ENCODE peak calls at places on chromosomes 6 and 20, in five cellular contexts. One of them, this sample, is unnamed. For H3K27me3 and H3K4me1, the result is how much of the 10 kb centered on the place peaks cover.

GRCh38 chr6:43627008-43627825 is 1.8 kb downstream of the GTPBP2 start:
- DNase-seq in cardiac muscle cell: peak
- DNase-seq in adrenal gland: peak
- DNase-seq in stomach: peak
- DNase-seq in endodermal cell: no peak
- DNase-seq in this sample: no peak

GRCh38 chr6:39961178-39961577 is 26.9 kb upstream of the MOCS1 start:
- DNase-seq in cardiac muscle cell: peak
- DNase-seq in adrenal gland: no peak
- DNase-seq in stomach: no peak
- DNase-seq in endodermal cell: no peak
- DNase-seq in this sample: no peak

GRCh38 chr6:53244532-53244931 is 95.9 kb upstream of the GCM1 start:
- DNase-seq in cardiac muscle cell: no peak
- DNase-seq in adrenal gland: no peak
- DNase-seq in stomach: no peak
- DNase-seq in endodermal cell: no peak
- DNase-seq in this sample: no peak

GRCh38 chr20:62822788-62823651 is 6.2 kb downstream of the COL9A3 start:
- DNase-seq in cardiac muscle cell: no peak
- DNase-seq in adrenal gland: peak
- DNase-seq in stomach: peak
- DNase-seq in endodermal cell: peak
- DNase-seq in this sample: peak

GRCh38 chr6:2902470-2902762 is 693 bp downstream of the SERPINB9 start:
- DNase-seq in cardiac muscle cell: peak
- DNase-seq in adrenal gland: no peak
- DNase-seq in stomach: no peak
- DNase-seq in endodermal cell: no peak
- DNase-seq in this sample: no peak

GRCh38 chr6:157272866-157273755 is 50.2 kb downstream of the TMEM242 start:
- DNase-seq in cardiac muscle cell: no peak
- DNase-seq in adrenal gland: no peak
- DNase-seq in stomach: no peak
- DNase-seq in endodermal cell: peak
- DNase-seq in this sample: peak

GRCh38 chr6:43812850-43813584 is 43.0 kb downstream of the VEGFA start:
- DNase-seq in cardiac muscle cell: peak
- DNase-seq in adrenal gland: no peak
- DNase-seq in stomach: peak
- DNase-seq in endodermal cell: no peak
- DNase-seq in this sample: no peak

GRCh38 chr6:16684896-16685554 is 76.2 kb downstream of the ATXN1 start:
- DNase-seq in cardiac muscle cell: peak
- DNase-seq in adrenal gland: no peak
- DNase-seq in stomach: no peak
- DNase-seq in endodermal cell: no peak
- DNase-seq in this sample: no peak

GRCh38 chr20:20373046-20373706 is 5.3 kb downstream of the INSM1 start:
- DNase-seq in cardiac muscle cell: peak
- DNase-seq in adrenal gland: no peak
- DNase-seq in stomach: no peak
- DNase-seq in endodermal cell: no peak
- DNase-seq in this sample: no peak

GRCh38 chr20:50399917-50400704 is 110.1 kb upstream of the PTPN1 start:
- DNase-seq in cardiac muscle cell: peak
- DNase-seq in adrenal gland: no peak
- DNase-seq in stomach: peak
- DNase-seq in endodermal cell: peak
- DNase-seq in this sample: no peak

GRCh38 chr6:32882879-32883250 is 28.9 kb downstream of the PSMB9 start:
- DNase-seq in cardiac muscle cell: peak
- DNase-seq in adrenal gland: no peak
- DNase-seq in stomach: no peak
- DNase-seq in endodermal cell: no peak
- DNase-seq in this sample: no peak

GRCh38 chr20:25191051-25191450 is 4.5 kb upstream of the ENTPD6 start:
- DNase-seq in cardiac muscle cell: peak
- DNase-seq in adrenal gland: peak
- DNase-seq in stomach: peak
- DNase-seq in endodermal cell: no peak
- DNase-seq in this sample: no peak

GRCh38 chr6:24126586-24127192 is 674 bp downstream of the NRSN1 start:
- DNase-seq in cardiac muscle cell: peak
- DNase-seq in adrenal gland: peak
- DNase-seq in stomach: no peak
- DNase-seq in endodermal cell: peak
- DNase-seq in this sample: peak

GRCh38 chr20:57619053-57619831 is 984 bp downstream of the ZBP1 start:
- DNase-seq in cardiac muscle cell: no peak
- DNase-seq in adrenal gland: no peak
- DNase-seq in stomach: peak
- DNase-seq in endodermal cell: no peak
- DNase-seq in this sample: no peak

GRCh38 chr6:139590206-139590605 is 215.8 kb upstream of the CITED2 start:
- DNase-seq in cardiac muscle cell: no peak
- DNase-seq in adrenal gland: no peak
- DNase-seq in stomach: peak
- DNase-seq in endodermal cell: no peak
- DNase-seq in this sample: no peak

GRCh38 chr6:109610555-109610954 is 80.4 kb downstream of the AK9 start:
- DNase-seq in cardiac muscle cell: peak
- DNase-seq in adrenal gland: no peak
- DNase-seq in stomach: no peak
- DNase-seq in endodermal cell: no peak
- DNase-seq in this sample: no peak

GRCh38 chr6:136035378-136036070 is 184.0 kb downstream of the PDE7B start:
- DNase-seq in cardiac muscle cell: peak
- DNase-seq in adrenal gland: no peak
- DNase-seq in stomach: no peak
- DNase-seq in endodermal cell: no peak
- DNase-seq in this sample: no peak

GRCh38 chr20:59139998-59140397 is 23.6 kb upstream of the ZNF831 start:
- DNase-seq in cardiac muscle cell: no peak
- DNase-seq in adrenal gland: no peak
- DNase-seq in stomach: no peak
- DNase-seq in endodermal cell: no peak
- DNase-seq in this sample: no peak

GRCh38 chr6:105893741-105894140 is 192.4 kb upstream of the PRDM1 start:
- DNase-seq in cardiac muscle cell: no peak
- DNase-seq in adrenal gland: no peak
- DNase-seq in stomach: peak
- DNase-seq in endodermal cell: no peak
- DNase-seq in this sample: no peak

GRCh38 chr6:157381631-157382621 is 936 bp downstream of the ZDHHC14 start:
- DNase-seq in cardiac muscle cell: peak
- DNase-seq in adrenal gland: peak
- DNase-seq in stomach: peak
- DNase-seq in endodermal cell: peak
- DNase-seq in this sample: peak

GRCh38 chr6:72624557-72625160 is 2.8 kb downstream of the KCNQ5 start:
- DNase-seq in cardiac muscle cell: peak
- DNase-seq in adrenal gland: no peak
- DNase-seq in stomach: no peak
- DNase-seq in endodermal cell: no peak
- DNase-seq in this sample: no peak

GRCh38 chr6:36929607-36930006 is 24.9 kb upstream of the PI16 start:
- DNase-seq in cardiac muscle cell: peak
- DNase-seq in adrenal gland: peak
- DNase-seq in stomach: no peak
- DNase-seq in endodermal cell: no peak
- DNase-seq in this sample: peak

GRCh38 chr20:38604873-38605303 is 3.3 kb downstream of the ARHGAP40 start:
- DNase-seq in cardiac muscle cell: peak
- DNase-seq in adrenal gland: no peak
- DNase-seq in stomach: peak
- DNase-seq in endodermal cell: no peak
- DNase-seq in this sample: no peak

GRCh38 chr20:23628402-23629016 is 9.2 kb downstream of the CST3 start:
- DNase-seq in cardiac muscle cell: peak
- DNase-seq in adrenal gland: no peak
- DNase-seq in stomach: no peak
- DNase-seq in endodermal cell: no peak
- DNase-seq in this sample: no peak

GRCh38 chr20:61527626-61528025 is 275.6 kb downstream of the CDH4 start:
- DNase-seq in cardiac muscle cell: no peak
- DNase-seq in adrenal gland: no peak
- DNase-seq in stomach: no peak
- DNase-seq in endodermal cell: no peak
- DNase-seq in this sample: no peak

GRCh38 chr6:161274488-161274858 is 612 bp upstream of the AGPAT4 start:
- DNase-seq in cardiac muscle cell: no peak
- DNase-seq in adrenal gland: no peak
- DNase-seq in stomach: no peak
- DNase-seq in endodermal cell: no peak
- DNase-seq in this sample: no peak

GRCh38 chr6:40326689-40327404 is 260.3 kb downstream of the LRFN2 start:
- DNase-seq in cardiac muscle cell: no peak
- DNase-seq in adrenal gland: no peak
- DNase-seq in stomach: no peak
- DNase-seq in endodermal cell: no peak
- DNase-seq in this sample: no peak

GRCh38 chr20:44911264-44911921 is 1.5 kb downstream of the PABPC1L start:
- DNase-seq in cardiac muscle cell: peak
- DNase-seq in adrenal gland: peak
- DNase-seq in stomach: peak
- DNase-seq in endodermal cell: peak
- DNase-seq in this sample: peak
- H3K4me3 ChIP-seq in cardiac muscle cell: no peak
- H3K4me3 ChIP-seq in adrenal gland: no peak
- H3K4me3 ChIP-seq in stomach: no peak
- H3K4me3 ChIP-seq in endodermal cell: peak
- H3K4me3 ChIP-seq in this sample: peak

GRCh38 chr6:34152042-34152524 is 6.2 kb upstream of the GRM4 start:
- DNase-seq in cardiac muscle cell: no peak
- DNase-seq in adrenal gland: no peak
- DNase-seq in stomach: no peak
- DNase-seq in endodermal cell: peak
- DNase-seq in this sample: no peak
- H3K27me3 ChIP-seq in cardiac muscle cell: half or more
- H3K27me3 ChIP-seq in adrenal gland: under half
- H3K27me3 ChIP-seq in stomach: half or more
- H3K27me3 ChIP-seq in endodermal cell: half or more
- H3K27me3 ChIP-seq in this sample: under half

DNA sequence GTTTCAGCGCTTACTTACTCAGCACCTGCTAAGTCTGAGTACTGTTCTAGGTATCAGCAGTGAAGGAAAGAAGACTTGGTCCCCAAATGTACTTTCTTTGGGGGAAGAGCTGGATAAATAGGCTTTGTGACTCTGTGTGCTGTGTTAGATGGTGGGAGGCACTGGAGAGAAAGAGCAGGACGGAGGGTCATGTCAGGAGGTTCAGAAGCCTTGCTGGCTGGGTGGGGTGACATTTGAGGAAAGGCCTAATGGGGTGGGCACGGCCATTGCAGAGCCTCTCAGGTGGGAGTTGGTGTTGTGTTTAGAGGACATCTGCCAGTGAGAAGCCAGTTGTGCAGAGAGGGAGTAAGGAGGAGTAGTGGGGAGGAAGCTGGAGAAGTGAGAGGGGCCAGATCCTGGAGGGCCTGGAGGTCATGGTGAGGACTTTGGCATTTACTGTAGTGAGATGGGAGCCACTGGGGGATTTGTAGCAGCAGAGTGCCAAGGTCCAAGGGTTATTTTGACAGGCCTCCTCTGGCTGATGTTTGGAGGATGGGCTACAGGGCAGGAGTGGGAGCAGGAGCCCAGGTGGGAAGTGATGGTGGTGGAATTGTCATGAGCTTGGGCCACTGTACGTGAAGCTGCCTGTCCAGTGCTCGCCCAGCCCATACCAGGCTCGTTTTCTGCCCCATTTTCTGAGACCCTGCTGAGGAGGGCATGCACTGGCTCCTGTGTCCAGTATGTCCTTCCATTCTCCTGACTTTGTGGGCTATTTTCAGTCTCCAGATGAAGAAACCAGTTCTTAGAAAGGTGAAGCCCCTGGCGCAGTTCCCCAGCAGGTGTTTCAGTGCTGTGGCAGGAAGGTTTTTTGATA is 886 bp downstream of the SDCBP2 start:
- DNase-seq in cardiac muscle cell: no peak
- DNase-seq in adrenal gland: peak
- DNase-seq in stomach: no peak
- DNase-seq in endodermal cell: peak
- DNase-seq in this sample: peak
- H3K4me1 ChIP-seq in cardiac muscle cell: under half
- H3K4me1 ChIP-seq in adrenal gland: half or more
- H3K4me1 ChIP-seq in stomach: half or more
- H3K4me1 ChIP-seq in endodermal cell: under half
- H3K4me1 ChIP-seq in this sample: under half

GRCh38 chr6:10414766-10415592 is at the start of gene TFAP2A:
- DNase-seq in cardiac muscle cell: peak
- DNase-seq in adrenal gland: no peak
- DNase-seq in stomach: no peak
- DNase-seq in endodermal cell: peak
- DNase-seq in this sample: peak

GRCh38 chr6:10416863-10417641 is 2.2 kb upstream of the TFAP2A start:
- DNase-seq in cardiac muscle cell: no peak
- DNase-seq in adrenal gland: no peak
- DNase-seq in stomach: no peak
- DNase-seq in endodermal cell: peak
- DNase-seq in this sample: no peak

GRCh38 chr6:10416516-10416862 is 1.6 kb upstream of the TFAP2A start:
- DNase-seq in cardiac muscle cell: no peak
- DNase-seq in adrenal gland: no peak
- DNase-seq in stomach: no peak
- DNase-seq in endodermal cell: no peak
- DNase-seq in this sample: no peak

GRCh38 chr6:10413850-10414765 is 766 bp downstream of the TFAP2A start:
- DNase-seq in cardiac muscle cell: no peak
- DNase-seq in adrenal gland: no peak
- DNase-seq in stomach: no peak
- DNase-seq in endodermal cell: peak
- DNase-seq in this sample: no peak

DNA sequence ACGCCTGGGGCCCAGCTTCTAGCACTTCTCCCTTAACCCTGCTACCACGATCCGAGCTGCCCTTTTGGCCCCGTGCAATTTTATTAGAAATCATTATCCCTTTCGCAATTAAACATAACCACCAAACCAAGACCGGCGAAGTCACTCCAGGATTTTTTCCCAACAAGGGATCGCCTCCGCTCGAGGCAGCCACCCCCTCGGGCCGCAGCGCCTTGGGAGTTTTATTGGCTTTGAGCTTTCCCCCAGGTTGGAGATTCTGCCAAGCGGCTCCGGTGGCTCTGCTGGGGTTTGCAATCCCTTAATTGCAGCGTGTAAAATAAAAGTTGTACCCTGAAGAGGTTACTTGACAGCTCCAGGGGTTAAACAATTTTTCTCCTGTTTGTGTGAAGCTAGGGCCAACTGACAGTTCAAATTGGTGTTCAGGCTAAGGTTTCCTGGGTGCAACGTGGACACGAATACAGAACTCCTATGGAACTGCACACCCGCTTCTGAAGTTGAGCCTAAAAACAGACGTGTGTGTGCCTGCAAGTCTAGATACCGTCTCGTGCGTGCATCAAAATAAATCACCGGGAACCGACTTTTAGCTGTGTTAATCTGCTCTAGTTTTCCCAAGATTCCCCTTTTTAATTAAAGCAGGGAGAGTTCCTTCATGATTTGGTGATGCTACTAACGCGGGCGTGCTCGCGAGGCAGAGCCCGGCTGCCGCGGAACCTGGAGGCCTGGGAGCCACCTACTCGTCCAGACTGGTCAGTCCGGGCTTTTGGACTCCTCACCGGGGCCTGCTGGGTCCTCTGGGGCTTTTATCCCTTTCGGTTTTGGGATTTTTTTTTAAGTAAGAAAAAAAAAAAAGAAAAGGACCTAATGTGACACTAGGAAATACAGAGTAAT is 963 bp upstream of the TFAP2A start:
- DNase-seq in cardiac muscle cell: no peak
- DNase-seq in adrenal gland: no peak
- DNase-seq in stomach: no peak
- DNase-seq in endodermal cell: no peak
- DNase-seq in this sample: no peak
- H3K4me3 ChIP-seq in cardiac muscle cell: no peak
- H3K4me3 ChIP-seq in adrenal gland: no peak
- H3K4me3 ChIP-seq in stomach: peak
- H3K4me3 ChIP-seq in endodermal cell: peak
- H3K4me3 ChIP-seq in this sample: peak

This sample was measured in HAP-1.